ENCODE peak calls at places on chromosome 20, in four cellular contexts. J is GM12878, L is K562, C is HepG2. S is an unnamed sample.

GRCh38 chr20:38034961-38035360 is 1.4 kb downstream of the RPRD1B start:
- DNase-seq in L (no peak), J (no peak), C (no peak), S (no peak)

GRCh38 chr20:63855363-63856110 is 5.8 kb upstream of the ABHD16B start:
- DNase-seq in L (no peak), C (no peak), J (no peak), S (no peak)

GRCh38 chr20:10371467-10371866 is 62.6 kb downstream of the MKKS start:
- DNase-seq in J (no peak), L (no peak), C (no peak), S (no peak)

GRCh38 chr20:58719971-58720371 is 27.4 kb downstream of the NPEPL1 start:
- DNase-seq in C (no peak), L (no peak), J (no peak), S (no peak)

GRCh38 chr20:50403565-50404418 is 106.4 kb upstream of the PTPN1 start:
- DNase-seq in C (no peak), L (no peak), J (no peak), S (no peak)

GRCh38 chr20:41086402-41087324 is 50.7 kb upstream of the PLCG1 start:
- DNase-seq in L (peak; percentile 85), C (no peak), J (no peak), S (peak; percentile 27)

GRCh38 chr20:15942130-15942529 is 631.1 kb downstream of the KIF16B start:
- DNase-seq in L (no peak), C (no peak), J (no peak), S (no peak)

GRCh38 chr20:64091762-64092161 is 7.6 kb upstream of the LKAAEAR1 start:
- DNase-seq in C (no peak), J (no peak), L (no peak), S (no peak)

GRCh38 chr20:38528167-38528566 is 52.8 kb upstream of the ADIG start:
- DNase-seq in C (no peak), J (no peak), L (no peak), S (no peak)

GRCh38 chr20:60009318-60009717 is 51.1 kb downstream of the CDH26 start:
- DNase-seq in J (no peak), C (no peak), L (no peak), S (no peak)

GRCh38 chr20:59752101-59752586 is 147.8 kb downstream of the PHACTR3 start:
- DNase-seq in L (no peak), C (no peak), J (peak; percentile 58), S (no peak)

GRCh38 chr20:48025061-48025515 is 239.8 kb upstream of the SULF2 start:
- DNase-seq in J (no peak), C (no peak), L (no peak), S (no peak)

GRCh38 chr20:41249781-41250281 is 67.7 kb downstream of the ZHX3 start:
- DNase-seq in J (no peak), C (peak; percentile 55), L (peak; percentile 58), S (peak; percentile 49)

GRCh38 chr20:15814903-15815302 is 758.3 kb downstream of the KIF16B start:
- DNase-seq in L (no peak), C (no peak), J (no peak), S (no peak)

GRCh38 chr20:57272883-57273282 is 6.4 kb upstream of the BMP7 start:
- DNase-seq in J (no peak), C (no peak), L (no peak), S (no peak)

GRCh38 chr20:22491188-22491500 is 93.2 kb downstream of the FOXA2 start:
- DNase-seq in J (no peak), L (no peak), C (no peak), S (no peak)

GRCh38 chr20:53806683-53807401 is 213.2 kb upstream of the ZNF217 start:
- DNase-seq in J (no peak), C (no peak), L (no peak), S (no peak)

GRCh38 chr20:15637971-15638754 is 935.1 kb downstream of the KIF16B start:
- DNase-seq in L (no peak), J (no peak), C (no peak), S (no peak)

GRCh38 chr20:48339986-48340884 is 487.6 kb downstream of the PREX1 start:
- DNase-seq in C (no peak), L (no peak), J (no peak), S (no peak)

GRCh38 chr20:47989957-47990356 is 204.7 kb upstream of the SULF2 start:
- DNase-seq in C (no peak), J (no peak), L (no peak), S (no peak)

GRCh38 chr20:32807706-32808105 is 12.0 kb upstream of the MAPRE1 start:
- DNase-seq in C (no peak), L (no peak), J (no peak), S (no peak)

GRCh38 chr20:51958636-51959542 is 156.6 kb upstream of the SALL4 start:
- DNase-seq in L (no peak), J (no peak), C (no peak), S (no peak)

GRCh38 chr20:1062334-1063015 is 55.9 kb upstream of the PSMF1 start:
- DNase-seq in J (no peak), C (no peak), L (no peak), S (no peak)
- TF ChIP-seq TARDBP in J (no peak), C (no peak), L (no peak), S (no peak)

DNA sequence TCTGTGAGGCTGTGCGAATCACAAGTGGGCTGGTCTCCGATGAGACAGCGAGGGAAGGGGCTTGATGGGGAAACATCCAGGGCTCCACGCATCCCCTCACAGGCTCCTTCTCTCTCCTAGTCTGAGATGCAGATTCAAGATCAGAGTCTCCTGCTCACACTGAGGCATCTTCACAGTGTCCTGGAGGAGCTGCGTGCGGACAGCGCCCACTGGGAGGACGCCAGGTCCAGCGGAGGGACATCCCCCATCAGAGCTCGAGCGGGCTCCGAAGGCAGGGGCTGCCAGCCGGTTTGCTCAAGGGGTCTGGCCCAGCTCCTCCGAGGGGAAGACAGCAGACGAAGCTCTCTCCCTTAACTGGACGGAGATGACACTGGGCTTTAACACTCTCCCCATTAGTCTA is 3.5 kb downstream of the C20orf202 start:
- DNase-seq in L (no peak), C (no peak), J (no peak), S (no peak)
- TF ChIP-seq FOXK2 in L (no peak), C (no peak), J (no peak), S (no peak)

GRCh38 chr20:4724459-4725262 is 3.0 kb downstream of the PRND start:
- DNase-seq in J (no peak), C (no peak), L (no peak), S (no peak)

GRCh38 chr20:4729265-4729664 is 7.6 kb downstream of the PRND start:
- DNase-seq in J (no peak), C (no peak), L (no peak), S (no peak)

GRCh38 chr20:4728121-4728520 is 6.4 kb downstream of the PRND start:
- DNase-seq in C (no peak), L (no peak), J (no peak), S (no peak)

GRCh38 chr20:4725263-4725550 is 3.5 kb downstream of the PRND start:
- DNase-seq in J (no peak), L (no peak), C (no peak), S (no peak)

GRCh38 chr20:4726710-4727391 is 5.1 kb downstream of the PRND start:
- DNase-seq in L (no peak), J (peak; percentile 24), C (no peak), S (no peak)
- TF ChIP-seq SP1 in L (no peak), J (no peak), C (no peak), S (no peak)

DNA sequence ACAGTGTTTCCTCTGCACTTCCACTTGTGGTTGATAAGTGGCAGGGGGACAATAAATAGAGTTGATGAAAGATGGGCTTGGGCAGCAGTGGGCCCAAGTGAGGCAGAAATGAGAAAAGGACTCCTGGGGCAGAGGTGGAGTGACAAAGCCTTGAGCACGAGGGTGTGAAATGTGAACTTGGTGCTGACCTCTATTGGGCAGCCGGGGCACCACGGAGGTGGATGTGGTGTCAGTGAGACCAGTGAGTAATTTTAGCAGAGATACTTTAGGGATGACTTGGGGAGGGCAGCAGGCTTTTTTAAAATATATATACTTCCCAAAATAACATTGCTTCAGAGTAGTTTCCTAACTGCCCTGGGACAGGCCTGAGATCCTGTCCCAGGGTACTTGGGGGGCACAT is 30.6 kb upstream of the MYLK2 start:
- DNase-seq in C (no peak), J (no peak), L (no peak), S (no peak)
- TF ChIP-seq TARDBP in C (no peak), J (no peak), L (no peak), S (no peak)